ENCODE peak calls at places on chromosomes 5 and 9, in seven cellular contexts. T, F, C, I, Q, G and A are unnamed samples.

GRCh38 chr5:60505796-60506195 is 194.2 kb downstream of the DEPDC1B start:
- DNase-seq in F (no peak), C (no peak), Q (no peak), G (no peak), T (no peak), I (no peak), A (no peak)

GRCh38 chr5:354581-355378 is 33.3 kb downstream of the AHRR start:
- DNase-seq in Q (no peak), F (no peak), C (no peak), T (peak; percentile 61), G (no peak), I (no peak), A (no peak)

GRCh38 chr5:168290902-168291280 is 554 bp upstream of the WWC1 start:
- DNase-seq in G (no peak), I (no peak), F (no peak), C (no peak), Q (no peak), T (no peak), A (no peak)

GRCh38 chr5:146213210-146213838 is 9.9 kb downstream of the RBM27 start:
- DNase-seq in T (no peak), F (no peak), G (no peak), I (no peak), Q (no peak), C (no peak), A (no peak)

GRCh38 chr5:127875235-127876021 is 172.2 kb downstream of the CCDC192 start:
- DNase-seq in C (no peak), I (peak; percentile 69), G (no peak), F (peak; percentile 51), T (no peak), Q (peak; percentile 27), A (peak; percentile 57)

GRCh38 chr5:160029004-160029403 is 20.1 kb downstream of the TTC1 start:
- DNase-seq in C (no peak), F (no peak), Q (no peak), T (no peak), I (no peak), G (no peak), A (no peak)

GRCh38 chr9:124450241-124450924 is at the start of gene ADGRD2:
- DNase-seq in Q (peak; percentile 13), G (no peak), F (peak; percentile 95), C (no peak), T (peak; percentile 67), I (no peak), A (no peak)

GRCh38 chr5:57298295-57298984 is 124.6 kb downstream of the GPBP1 start:
- DNase-seq in Q (peak; percentile 82), I (peak; percentile 91), F (peak; percentile 45), C (peak; percentile 89), G (peak; percentile 35), T (peak; percentile 78), A (peak; percentile 94)

GRCh38 chr5:5326126-5326758 is 96.2 kb upstream of the ICE1 start:
- DNase-seq in C (no peak), G (no peak), I (no peak), T (no peak), F (no peak), Q (no peak), A (no peak)

GRCh38 chr9:118331622-118332045 is 627.4 kb downstream of the TLR4 start:
- DNase-seq in T (no peak), G (no peak), I (no peak), C (no peak), F (no peak), Q (no peak), A (no peak)

GRCh38 chr5:133047404-133047803 is 4.4 kb upstream of the HSPA4 start:
- DNase-seq in Q (no peak), C (no peak), T (peak; percentile 78), I (no peak), F (no peak), G (no peak), A (no peak)

GRCh38 chr5:67190443-67190842 is 6.2 kb downstream of the CD180 start:
- DNase-seq in G (no peak), Q (no peak), I (no peak), C (no peak), T (no peak), F (no peak), A (no peak)

GRCh38 chr5:172667786-172668735 is 27.0 kb downstream of the NEURL1B start:
- DNase-seq in C (peak; percentile 51), Q (no peak), F (no peak), I (no peak), T (no peak), G (no peak), A (peak; percentile 59)

GRCh38 chr9:15211994-15212501 is 95.0 kb downstream of the TTC39B start:
- DNase-seq in C (no peak), I (no peak), F (no peak), Q (no peak), T (no peak), G (no peak), A (no peak)

GRCh38 chr5:116709082-116709481 is 134.5 kb upstream of the SEMA6A start:
- DNase-seq in T (no peak), Q (no peak), G (no peak), C (no peak), I (no peak), F (no peak), A (no peak)

GRCh38 chr9:91500509-91501011 is 76.9 kb upstream of the NFIL3 start:
- DNase-seq in G (no peak), C (no peak), Q (no peak), T (no peak), I (no peak), F (no peak), A (no peak)

GRCh38 chr5:153523196-153523595 is 32.7 kb downstream of the GRIA1 start:
- DNase-seq in Q (no peak), C (no peak), F (no peak), G (no peak), T (no peak), I (no peak), A (no peak)

GRCh38 chr5:7017004-7017770 is 304.0 kb downstream of the TENT4A start:
- DNase-seq in T (no peak), F (no peak), Q (no peak), I (no peak), C (no peak), G (no peak), A (no peak)

GRCh38 chr9:130825051-130825651 is 9.9 kb upstream of the ABL1 start:
- DNase-seq in Q (no peak), C (no peak), F (peak; percentile 42), G (no peak), T (no peak), I (no peak), A (no peak)

GRCh38 chr9:134688661-134689319 is 47.2 kb downstream of the COL5A1 start:
- DNase-seq in I (no peak), G (no peak), Q (no peak), C (peak; percentile 64), F (no peak), T (peak; percentile 71), A (no peak)

GRCh38 chr9:84782228-84782866 is 112.8 kb downstream of the NTRK2 start:
- DNase-seq in C (no peak), I (no peak), Q (no peak), F (no peak), G (no peak), T (no peak), A (no peak)

GRCh38 chr5:65062684-65063083 is 294.0 kb downstream of the CWC27 start:
- DNase-seq in T (no peak), G (no peak), I (no peak), F (no peak), Q (no peak), C (peak; percentile 76), A (no peak)
- TF ChIP-seq POLR2AphosphoS5 in T (no peak), G (no peak), I (peak; percentile 30), F (no peak), Q (no peak), C (no peak), A (no peak)

DNA sequence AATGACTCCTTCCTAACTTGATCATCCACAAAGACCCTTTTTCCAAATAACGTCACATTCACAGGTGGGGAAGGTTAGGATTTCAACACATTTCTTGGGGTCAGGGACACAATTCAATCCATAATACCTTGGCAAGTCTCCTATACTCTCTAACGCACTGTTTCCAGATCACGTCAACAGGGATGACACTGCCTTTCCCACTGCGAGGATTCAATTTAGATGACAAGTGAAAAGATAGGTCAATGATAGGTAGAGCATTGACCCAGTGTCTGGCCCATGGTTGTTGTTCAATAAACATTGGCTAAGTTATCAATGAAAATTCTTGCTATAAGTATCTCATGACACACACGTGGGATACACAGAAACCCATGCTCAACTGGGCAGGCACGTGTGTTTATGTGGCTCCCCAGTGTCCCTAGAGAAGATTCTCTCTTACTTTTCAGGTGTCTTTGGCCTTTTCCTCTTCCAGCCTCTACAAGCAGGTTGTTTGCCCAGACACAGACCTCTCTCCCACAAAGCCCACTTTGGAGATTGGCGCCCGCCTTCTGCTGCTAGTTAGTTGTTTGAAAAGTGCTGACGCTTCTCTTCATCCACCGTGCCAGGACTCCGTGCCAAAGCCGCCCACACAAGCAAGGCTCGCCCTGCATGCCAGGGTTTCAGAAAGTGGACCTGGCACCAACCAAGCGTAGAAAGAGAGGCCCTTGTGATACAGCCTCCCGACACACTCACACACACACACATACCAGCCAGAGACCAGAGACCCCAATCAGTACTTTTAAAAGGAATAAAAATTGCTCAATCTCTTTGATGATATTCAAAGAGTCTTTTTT is 594.5 kb downstream of the BNC2 start:
- DNase-seq in G (no peak), C (peak; percentile 79), I (no peak), F (no peak), Q (peak; percentile 41), T (no peak), A (no peak)
- TF ChIP-seq POLR2AphosphoS5 in G (no peak), C (peak; percentile 27), I (no peak), F (no peak), Q (no peak), T (no peak), A (no peak)

GRCh38 chr9:96034553-96035122 is 159.1 kb downstream of the ERCC6L2 start:
- DNase-seq in G (no peak), Q (no peak), T (no peak), C (no peak), I (no peak), F (no peak), A (no peak)
- TF ChIP-seq POLR2AphosphoS5 in G (no peak), Q (no peak), T (no peak), C (no peak), I (no peak), F (no peak), A (no peak)

DNA sequence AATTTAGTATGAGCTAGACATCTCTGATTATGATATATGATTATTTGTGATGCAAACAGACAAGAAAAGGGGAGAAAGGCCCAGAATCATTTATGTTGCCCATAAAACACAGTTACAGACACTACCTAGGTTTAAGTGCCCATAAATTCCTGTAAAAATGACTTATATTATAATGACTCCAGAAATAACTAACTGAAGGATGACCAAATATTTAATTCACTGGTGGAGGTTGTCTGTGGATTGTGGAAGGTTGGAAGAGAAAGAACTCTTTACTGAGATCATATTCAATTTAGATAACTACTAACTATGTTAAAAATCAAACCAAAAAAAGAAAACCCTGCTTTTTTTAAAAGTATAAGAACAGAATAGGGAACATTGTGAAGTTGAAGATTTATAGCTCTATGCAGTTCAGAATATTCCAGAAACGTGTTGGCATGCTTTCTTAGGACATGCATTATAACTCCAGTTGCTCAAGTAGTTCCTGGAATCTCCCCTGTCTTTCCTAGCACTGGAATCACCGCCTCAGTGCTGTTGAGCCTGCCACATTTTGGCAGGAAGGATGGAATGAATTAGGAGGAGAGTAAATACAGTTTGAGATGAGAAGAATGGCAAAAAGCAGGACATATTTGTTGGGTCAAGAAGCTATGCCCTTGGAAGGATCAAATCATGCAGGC is 72.0 kb upstream of the PAPPA start:
- DNase-seq in F (no peak), C (no peak), T (no peak), G (no peak), I (no peak), Q (no peak), A (no peak)
- TF ChIP-seq POLR2AphosphoS5 in F (no peak), C (no peak), T (no peak), G (no peak), I (no peak), Q (no peak), A (no peak)